ENCODE peak calls at places on chromosomes 13 and 19, in nine cellular contexts. One of them, this sample, is unnamed.

GRCh38 chr13:20127563-20128458 is 33.0 kb downstream of the GJA3 start:
- DNase-seq in ascending aorta: peak; percentile 83
- DNase-seq in HCT116: no peak
- DNase-seq in fibroblast of lung: peak; percentile 66
- DNase-seq in neural progenitor cell: peak; percentile 74
- DNase-seq in tibial artery: peak; percentile 84
- DNase-seq in mammary epithelial cell: peak; percentile 18
- DNase-seq in heart left ventricle: peak; percentile 82
- DNase-seq in left lung: peak; percentile 93
- DNase-seq in this sample: peak; percentile 42

GRCh38 chr13:80798576-80799133 is 457.7 kb upstream of the SPRY2 start:
- DNase-seq in left lung: no peak
- DNase-seq in tibial artery: no peak
- DNase-seq in heart left ventricle: no peak
- DNase-seq in ascending aorta: no peak
- DNase-seq in fibroblast of lung: no peak
- DNase-seq in mammary epithelial cell: no peak
- DNase-seq in neural progenitor cell: no peak
- DNase-seq in HCT116: no peak
- DNase-seq in this sample: no peak

GRCh38 chr19:51799998-51800848 is 5.3 kb downstream of the FPR3 start:
- DNase-seq in neural progenitor cell: no peak
- DNase-seq in tibial artery: peak; percentile 78
- DNase-seq in fibroblast of lung: peak; percentile 68
- DNase-seq in left lung: no peak
- DNase-seq in ascending aorta: no peak
- DNase-seq in HCT116: no peak
- DNase-seq in heart left ventricle: peak; percentile 93
- DNase-seq in mammary epithelial cell: no peak
- DNase-seq in this sample: peak; percentile 57

GRCh38 chr13:20938302-20938701 is 35.8 kb upstream of the XPO4 start:
- DNase-seq in fibroblast of lung: no peak
- DNase-seq in tibial artery: peak; percentile 1
- DNase-seq in HCT116: no peak
- DNase-seq in mammary epithelial cell: no peak
- DNase-seq in left lung: no peak
- DNase-seq in heart left ventricle: no peak
- DNase-seq in ascending aorta: no peak
- DNase-seq in neural progenitor cell: no peak
- DNase-seq in this sample: no peak

GRCh38 chr13:112178769-112179168 is 111.8 kb downstream of the SOX1 start:
- DNase-seq in ascending aorta: no peak
- DNase-seq in fibroblast of lung: no peak
- DNase-seq in HCT116: no peak
- DNase-seq in tibial artery: no peak
- DNase-seq in left lung: no peak
- DNase-seq in heart left ventricle: no peak
- DNase-seq in mammary epithelial cell: no peak
- DNase-seq in neural progenitor cell: no peak
- DNase-seq in this sample: no peak

GRCh38 chr13:80338781-80339577 is 1.9 kb downstream of the SPRY2 start:
- DNase-seq in HCT116: no peak
- DNase-seq in heart left ventricle: peak; percentile 80
- DNase-seq in mammary epithelial cell: peak; percentile 71
- DNase-seq in tibial artery: peak; percentile 91
- DNase-seq in left lung: peak; percentile 91
- DNase-seq in neural progenitor cell: peak; percentile 90
- DNase-seq in fibroblast of lung: peak; percentile 90
- DNase-seq in ascending aorta: peak; percentile 90
- DNase-seq in this sample: peak; percentile 66

GRCh38 chr13:20190481-20191310 is 2.0 kb downstream of the GJB2 start:
- DNase-seq in HCT116: no peak
- DNase-seq in mammary epithelial cell: peak; percentile 85
- DNase-seq in fibroblast of lung: peak; percentile 95
- DNase-seq in tibial artery: no peak
- DNase-seq in ascending aorta: no peak
- DNase-seq in left lung: no peak
- DNase-seq in heart left ventricle: no peak
- DNase-seq in neural progenitor cell: no peak
- DNase-seq in this sample: no peak

GRCh38 chr19:34261335-34262109 is 7.2 kb downstream of the GARRE1 start:
- DNase-seq in mammary epithelial cell: no peak
- DNase-seq in tibial artery: no peak
- DNase-seq in left lung: no peak
- DNase-seq in fibroblast of lung: no peak
- DNase-seq in neural progenitor cell: no peak
- DNase-seq in heart left ventricle: no peak
- DNase-seq in ascending aorta: no peak
- DNase-seq in HCT116: no peak
- DNase-seq in this sample: no peak

GRCh38 chr19:4066176-4066606 is 508 bp downstream of the ZBTB7A start:
- DNase-seq in ascending aorta: no peak
- DNase-seq in fibroblast of lung: no peak
- DNase-seq in left lung: peak; percentile 87
- DNase-seq in heart left ventricle: no peak
- DNase-seq in mammary epithelial cell: no peak
- DNase-seq in tibial artery: peak; percentile 84
- DNase-seq in HCT116: no peak
- DNase-seq in neural progenitor cell: no peak
- DNase-seq in this sample: no peak

GRCh38 chr19:2763687-2764086 is 19.4 kb downstream of the SGTA start:
- DNase-seq in left lung: no peak
- DNase-seq in HCT116: no peak
- DNase-seq in ascending aorta: no peak
- DNase-seq in fibroblast of lung: no peak
- DNase-seq in mammary epithelial cell: no peak
- DNase-seq in neural progenitor cell: no peak
- DNase-seq in tibial artery: no peak
- DNase-seq in heart left ventricle: no peak
- DNase-seq in this sample: no peak

GRCh38 chr19:2759965-2760364 is 20.1 kb upstream of the SLC39A3 start:
- DNase-seq in fibroblast of lung: no peak
- DNase-seq in left lung: no peak
- DNase-seq in neural progenitor cell: no peak
- DNase-seq in ascending aorta: no peak
- DNase-seq in mammary epithelial cell: no peak
- DNase-seq in heart left ventricle: no peak
- DNase-seq in tibial artery: no peak
- DNase-seq in HCT116: no peak
- DNase-seq in this sample: no peak

GRCh38 chr19:2761309-2761677 is 21.5 kb upstream of the SLC39A3 start:
- DNase-seq in neural progenitor cell: no peak
- DNase-seq in fibroblast of lung: no peak
- DNase-seq in HCT116: no peak
- DNase-seq in heart left ventricle: no peak
- DNase-seq in left lung: no peak
- DNase-seq in mammary epithelial cell: no peak
- DNase-seq in tibial artery: no peak
- DNase-seq in ascending aorta: no peak
- DNase-seq in this sample: no peak

GRCh38 chr19:2762783-2763496 is 20.1 kb downstream of the SGTA start:
- DNase-seq in heart left ventricle: no peak
- DNase-seq in neural progenitor cell: no peak
- DNase-seq in HCT116: no peak
- DNase-seq in mammary epithelial cell: no peak
- DNase-seq in ascending aorta: no peak
- DNase-seq in left lung: no peak
- DNase-seq in fibroblast of lung: no peak
- DNase-seq in tibial artery: no peak
- DNase-seq in this sample: no peak

GRCh38 chr19:2761876-2762782 is 20.9 kb downstream of the SGTA start:
- DNase-seq in fibroblast of lung: no peak
- DNase-seq in mammary epithelial cell: no peak
- DNase-seq in heart left ventricle: no peak
- DNase-seq in neural progenitor cell: no peak
- DNase-seq in ascending aorta: no peak
- DNase-seq in left lung: no peak
- DNase-seq in tibial artery: no peak
- DNase-seq in HCT116: no peak
- DNase-seq in this sample: no peak
- H3K36me3 ChIP-seq in fibroblast of lung: peaks cover 22% of the 10 kb centered on the region
- H3K36me3 ChIP-seq in mammary epithelial cell: peaks cover 14% of the 10 kb centered on the region
- H3K36me3 ChIP-seq in heart left ventricle: peaks cover 97% of the 10 kb centered on the region
- H3K36me3 ChIP-seq in neural progenitor cell: no peaks in the 10 kb centered on the region
- H3K36me3 ChIP-seq in ascending aorta: peaks cover 70% of the 10 kb centered on the region
- H3K36me3 ChIP-seq in left lung: peaks cover 100% of the 10 kb centered on the region
- H3K36me3 ChIP-seq in tibial artery: peaks cover 98% of the 10 kb centered on the region
- H3K36me3 ChIP-seq in HCT116: peaks cover 30% of the 10 kb centered on the region
- H3K36me3 ChIP-seq in this sample: no peaks in the 10 kb centered on the region

DNA sequence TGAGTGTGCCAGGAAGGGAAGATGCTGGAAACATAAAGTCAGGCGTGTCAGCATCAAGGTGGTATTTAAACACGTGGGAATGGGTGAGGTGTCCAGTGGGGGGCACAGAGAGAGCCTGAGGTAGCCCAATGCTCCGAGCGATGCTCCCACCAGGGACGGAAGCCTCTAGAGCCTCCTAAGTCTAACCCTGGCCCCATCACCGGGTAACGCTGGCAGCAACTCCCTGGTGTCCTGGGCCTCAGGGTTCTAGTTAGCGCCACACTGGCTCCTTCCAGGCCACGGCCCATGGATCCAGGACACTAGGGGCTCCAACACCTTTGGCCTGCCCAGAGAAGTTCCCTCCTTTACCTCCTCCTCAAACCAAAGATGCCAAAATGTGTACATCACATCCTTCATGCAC is 65.4 kb downstream of the EPS15L1 start:
- DNase-seq in tibial artery: no peak
- DNase-seq in fibroblast of lung: no peak
- DNase-seq in HCT116: no peak
- DNase-seq in ascending aorta: no peak
- DNase-seq in heart left ventricle: no peak
- DNase-seq in mammary epithelial cell: no peak
- DNase-seq in left lung: no peak
- DNase-seq in neural progenitor cell: no peak
- DNase-seq in this sample: no peak
- H3K36me3 ChIP-seq in tibial artery: peaks cover 92% of the 10 kb centered on the region
- H3K36me3 ChIP-seq in fibroblast of lung: peaks cover 28% of the 10 kb centered on the region
- H3K36me3 ChIP-seq in HCT116: peaks cover 8% of the 10 kb centered on the region
- H3K36me3 ChIP-seq in ascending aorta: peaks cover 45% of the 10 kb centered on the region
- H3K36me3 ChIP-seq in heart left ventricle: peaks cover 71% of the 10 kb centered on the region
- H3K36me3 ChIP-seq in mammary epithelial cell: no peaks in the 10 kb centered on the region
- H3K36me3 ChIP-seq in left lung: peaks cover 92% of the 10 kb centered on the region
- H3K36me3 ChIP-seq in neural progenitor cell: no peaks in the 10 kb centered on the region
- H3K36me3 ChIP-seq in this sample: no peaks in the 10 kb centered on the region

GRCh38 chr19:41898235-41898634 is 15.3 kb downstream of the ARHGEF1 start:
- DNase-seq in HCT116: no peak
- DNase-seq in mammary epithelial cell: no peak
- DNase-seq in tibial artery: no peak
- DNase-seq in ascending aorta: no peak
- DNase-seq in fibroblast of lung: no peak
- DNase-seq in heart left ventricle: no peak
- DNase-seq in neural progenitor cell: no peak
- DNase-seq in left lung: peak; percentile 68
- DNase-seq in this sample: no peak
- H3K36me3 ChIP-seq in HCT116: peaks cover 40% of the 10 kb centered on the region
- H3K36me3 ChIP-seq in mammary epithelial cell: peaks cover 13% of the 10 kb centered on the region
- H3K36me3 ChIP-seq in tibial artery: peaks cover 94% of the 10 kb centered on the region
- H3K36me3 ChIP-seq in ascending aorta: peaks cover 79% of the 10 kb centered on the region
- H3K36me3 ChIP-seq in fibroblast of lung: peaks cover 29% of the 10 kb centered on the region
- H3K36me3 ChIP-seq in heart left ventricle: peaks cover 82% of the 10 kb centered on the region
- H3K36me3 ChIP-seq in neural progenitor cell: no peaks in the 10 kb centered on the region
- H3K36me3 ChIP-seq in left lung: peaks cover 90% of the 10 kb centered on the region
- H3K36me3 ChIP-seq in this sample: no peaks in the 10 kb centered on the region

DNA sequence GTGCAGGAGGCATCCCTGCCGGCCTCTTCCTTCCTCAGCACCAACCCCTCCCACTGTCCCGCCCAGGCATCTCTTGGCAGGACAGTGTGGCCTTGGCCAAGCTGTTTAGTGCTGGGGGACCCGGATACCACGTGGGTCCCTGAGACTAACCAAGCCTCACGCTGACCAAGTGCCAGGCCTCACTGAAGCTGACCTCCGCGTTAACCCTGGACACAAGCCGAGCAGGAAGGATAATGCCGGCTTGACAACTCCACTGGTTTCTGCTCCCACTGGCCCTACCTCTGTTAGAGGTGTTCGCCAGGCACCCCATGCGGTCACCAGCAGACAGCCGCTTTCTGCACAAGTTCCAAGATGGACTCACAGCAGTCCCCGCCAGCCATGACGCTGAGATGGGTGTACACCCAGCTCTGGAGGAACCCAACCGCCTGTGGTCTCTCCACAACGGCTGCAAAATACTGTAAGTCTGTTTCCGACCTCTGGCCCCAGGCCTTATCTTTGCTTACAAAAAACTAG is 12.4 kb downstream of the GRTP1 start:
- DNase-seq in mammary epithelial cell: no peak
- DNase-seq in HCT116: no peak
- DNase-seq in ascending aorta: no peak
- DNase-seq in neural progenitor cell: no peak
- DNase-seq in heart left ventricle: no peak
- DNase-seq in fibroblast of lung: no peak
- DNase-seq in left lung: no peak
- DNase-seq in tibial artery: no peak
- DNase-seq in this sample: no peak
- H3K36me3 ChIP-seq in mammary epithelial cell: no peaks in the 10 kb centered on the region
- H3K36me3 ChIP-seq in HCT116: peaks cover 7% of the 10 kb centered on the region
- H3K36me3 ChIP-seq in ascending aorta: no peaks in the 10 kb centered on the region
- H3K36me3 ChIP-seq in neural progenitor cell: no peaks in the 10 kb centered on the region
- H3K36me3 ChIP-seq in heart left ventricle: no peaks in the 10 kb centered on the region
- H3K36me3 ChIP-seq in fibroblast of lung: no peaks in the 10 kb centered on the region
- H3K36me3 ChIP-seq in left lung: no peaks in the 10 kb centered on the region
- H3K36me3 ChIP-seq in tibial artery: peaks cover 46% of the 10 kb centered on the region
- H3K36me3 ChIP-seq in this sample: no peaks in the 10 kb centered on the region

GRCh38 chr13:30274083-30274482 is 33.3 kb downstream of the KATNAL1 start:
- DNase-seq in ascending aorta: no peak
- DNase-seq in neural progenitor cell: no peak
- DNase-seq in left lung: no peak
- DNase-seq in mammary epithelial cell: no peak
- DNase-seq in heart left ventricle: no peak
- DNase-seq in tibial artery: no peak
- DNase-seq in fibroblast of lung: no peak
- DNase-seq in HCT116: no peak
- DNase-seq in this sample: no peak

DNA sequence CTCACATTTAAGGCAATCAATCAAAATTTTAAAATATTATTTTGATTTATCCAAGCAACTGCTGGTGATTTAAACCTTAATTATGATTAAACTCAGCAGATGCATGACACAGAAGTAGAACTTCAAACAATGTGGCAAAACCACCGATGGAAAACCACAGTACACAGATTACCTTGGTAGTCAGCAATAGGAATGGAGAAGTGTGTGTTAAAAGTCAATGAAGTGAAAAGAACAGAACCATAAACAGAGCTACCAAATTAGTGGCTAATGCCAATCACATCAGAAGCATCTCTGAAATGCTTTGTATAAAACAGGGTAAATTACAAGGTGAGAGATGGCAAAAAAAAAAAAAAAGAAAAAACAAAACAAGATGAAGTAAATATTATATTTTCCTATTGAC is 31.2 kb downstream of the KATNAL1 start:
- DNase-seq in neural progenitor cell: no peak
- DNase-seq in heart left ventricle: no peak
- DNase-seq in left lung: no peak
- DNase-seq in ascending aorta: no peak
- DNase-seq in mammary epithelial cell: no peak
- DNase-seq in HCT116: no peak
- DNase-seq in tibial artery: no peak
- DNase-seq in fibroblast of lung: peak; percentile 69
- DNase-seq in this sample: no peak
- H3K36me3 ChIP-seq in neural progenitor cell: peaks cover 15% of the 10 kb centered on the region
- H3K36me3 ChIP-seq in heart left ventricle: peaks cover 6% of the 10 kb centered on the region
- H3K36me3 ChIP-seq in left lung: peaks cover 13% of the 10 kb centered on the region
- H3K36me3 ChIP-seq in ascending aorta: peaks cover 6% of the 10 kb centered on the region
- H3K36me3 ChIP-seq in mammary epithelial cell: peaks cover 11% of the 10 kb centered on the region
- H3K36me3 ChIP-seq in HCT116: peaks cover 2% of the 10 kb centered on the region
- H3K36me3 ChIP-seq in tibial artery: peaks cover 14% of the 10 kb centered on the region
- H3K36me3 ChIP-seq in fibroblast of lung: no peaks in the 10 kb centered on the region
- H3K36me3 ChIP-seq in this sample: no peaks in the 10 kb centered on the region